ENCODE peak calls at places on chromosomes 16 and 17, in four cellular contexts. M is fibroblast of pulmonary artery, L is cardiac muscle cell, J is ascending aorta. E is an unnamed sample.
A peak's percentile ranks its signal among the peaks of the same experiment; 100 is the strongest.

GRCh38 chr17:75795820-75796607 is 11.4 kb downstream of the UNK start:
- DNase-seq in M (no peak), L (no peak), J (no peak), E (no peak)

GRCh38 chr16:49618955-49619354 is 237.0 kb downstream of the ZNF423 start:
- DNase-seq in M (no peak), L (no peak), J (no peak), E (no peak)

GRCh38 chr17:75596320-75597087 is 8.9 kb downstream of the MYO15B start:
- DNase-seq in M (no peak), L (no peak), J (no peak), E (no peak)

GRCh38 chr17:82941021-82942001 is 101.5 kb upstream of the ZNF750 start:
- DNase-seq in M (no peak), L (no peak), J (no peak), E (no peak)

GRCh38 chr17:27339836-27340550 is 46.1 kb downstream of the WSB1 start:
- DNase-seq in M (no peak), L (no peak), J (no peak), E (no peak)

GRCh38 chr17:74213897-74214386 is 571 bp downstream of the TTYH2 start:
- DNase-seq in M (no peak), L (no peak), J (no peak), E (no peak)

GRCh38 chr16:49527621-49528020 is 154.0 kb downstream of the C16orf78 start:
- DNase-seq in M (peak; percentile 4), L (peak; percentile 14), J (no peak), E (peak; percentile 31)

GRCh38 chr16:27790546-27791403 is 240.8 kb downstream of the KATNIP start:
- DNase-seq in M (no peak), L (no peak), J (no peak), E (no peak)

GRCh38 chr17:27793168-27793905 is 7.0 kb downstream of the NOS2 start:
- DNase-seq in M (no peak), L (peak; percentile 34), J (no peak), E (no peak)

GRCh38 chr16:87851601-87852000 is 17.7 kb downstream of the SLC7A5 start:
- DNase-seq in M (no peak), L (no peak), J (no peak), E (no peak)
- H3K4me3 ChIP-seq in M (no peak overlapping the region), L (no peak overlapping the region), J (no peak overlapping the region), E (no peak overlapping the region)

DNA sequence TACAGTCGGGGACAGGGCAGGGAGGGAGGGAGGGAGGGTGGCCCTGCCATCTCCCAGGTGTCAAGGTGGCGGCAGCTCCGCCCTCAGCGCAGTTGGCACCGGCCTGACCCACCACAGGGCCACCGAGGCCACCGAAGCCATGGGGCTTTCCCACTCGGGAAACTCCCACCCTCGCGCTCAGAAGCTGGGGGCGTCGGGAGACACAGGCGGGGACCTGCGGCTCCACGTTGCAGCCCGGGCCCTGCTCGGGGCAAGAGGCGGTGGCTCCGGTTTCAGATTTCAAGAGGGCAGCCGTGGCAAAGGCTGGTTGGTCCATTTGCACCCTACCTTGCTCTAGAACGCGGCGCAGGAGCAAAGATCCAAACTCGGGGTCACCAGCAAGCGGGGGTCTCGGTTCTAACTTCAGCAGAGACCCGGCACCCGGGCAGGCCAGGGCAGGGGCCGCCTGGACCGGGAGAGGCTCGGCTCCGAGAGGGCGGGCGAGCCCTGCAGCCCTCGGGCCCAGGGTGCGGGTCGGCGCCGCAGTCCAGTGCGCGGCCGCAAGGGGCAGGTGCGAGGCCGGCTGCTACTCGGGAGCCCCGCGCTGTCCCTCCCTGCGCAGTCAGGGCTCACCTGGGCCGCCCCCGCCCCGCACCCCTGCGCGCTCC is 412 bp downstream of the CYB561 start:
- DNase-seq in M (peak; percentile 38), L (peak; percentile 64), J (no peak), E (peak; percentile 43)
- TF ChIP-seq CTCF in M (no peak), L (peak; percentile 40), J (peak; percentile 43), E (peak; percentile 22)

GRCh38 chr16:31532120-31532519 is 4.4 kb downstream of the AHSP start:
- DNase-seq in M (no peak), L (no peak), J (no peak), E (no peak)

GRCh38 chr16:31529398-31530312 is 2.0 kb downstream of the AHSP start:
- DNase-seq in M (no peak), L (no peak), J (no peak), E (peak; percentile 4)

GRCh38 chr16:31528726-31529397 is 1.2 kb downstream of the AHSP start:
- DNase-seq in M (no peak), L (peak; percentile 73), J (no peak), E (peak; percentile 28)

GRCh38 chr16:31530405-31530804 is 2.7 kb downstream of the AHSP start:
- DNase-seq in M (no peak), L (no peak), J (no peak), E (no peak)

GRCh38 chr16:31531096-31531495 is 3.4 kb downstream of the AHSP start:
- DNase-seq in M (no peak), L (no peak), J (no peak), E (no peak)
- H3K4me3 ChIP-seq in M (no peak overlapping the region), L (no peak overlapping the region), J (no peak overlapping the region), E (no peak overlapping the region)

GRCh38 chr17:4159761-4160160 is 16.8 kb downstream of the CYB5D2 start:
- DNase-seq in M (no peak), L (no peak), J (no peak), E (no peak)

GRCh38 chr17:4161560-4162221 is 18.7 kb downstream of the CYB5D2 start:
- DNase-seq in M (peak; percentile 15), L (no peak), J (no peak), E (peak; percentile 32)

GRCh38 chr17:4160294-4160859 is 17.4 kb downstream of the CYB5D2 start:
- DNase-seq in M (no peak), L (no peak), J (no peak), E (no peak)

GRCh38 chr17:4162366-4162765 is 19.4 kb downstream of the CYB5D2 start:
- DNase-seq in M (no peak), L (no peak), J (no peak), E (no peak)

DNA sequence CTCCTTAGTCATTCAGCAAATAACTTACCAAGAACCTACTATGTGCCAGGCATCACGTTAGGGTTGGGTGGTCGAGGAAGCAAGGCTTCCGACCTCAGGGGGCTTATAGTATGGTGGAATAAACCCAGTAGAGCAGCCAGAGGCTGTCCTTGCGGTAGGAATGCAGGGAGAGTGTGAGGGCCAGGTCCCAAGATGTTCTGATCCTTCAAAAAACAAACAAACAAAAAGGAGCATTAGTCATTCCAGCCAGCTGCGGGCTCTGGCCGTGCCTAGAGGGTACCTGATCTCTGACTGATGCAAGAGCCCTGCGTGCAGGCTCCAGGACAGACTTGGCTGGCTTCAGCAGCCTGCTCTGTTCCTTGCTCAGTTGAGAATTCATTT is 18.2 kb downstream of the CYB5D2 start:
- DNase-seq in M (peak; percentile 88), L (peak; percentile 80), J (peak; percentile 32), E (peak; percentile 93)
- TF ChIP-seq CTCF in M (peak; percentile 38), L (peak; percentile 22), J (peak; percentile 46), E (peak; percentile 75)

GRCh38 chr17:42475853-42476252 is 17.2 kb downstream of the ATP6V0A1 start:
- DNase-seq in M (no peak), L (no peak), J (no peak), E (peak; percentile 18)
- H3K4me3 ChIP-seq in M (no peak overlapping the region), L (no peak overlapping the region), J (no peak overlapping the region), E (no peak overlapping the region)

DNA sequence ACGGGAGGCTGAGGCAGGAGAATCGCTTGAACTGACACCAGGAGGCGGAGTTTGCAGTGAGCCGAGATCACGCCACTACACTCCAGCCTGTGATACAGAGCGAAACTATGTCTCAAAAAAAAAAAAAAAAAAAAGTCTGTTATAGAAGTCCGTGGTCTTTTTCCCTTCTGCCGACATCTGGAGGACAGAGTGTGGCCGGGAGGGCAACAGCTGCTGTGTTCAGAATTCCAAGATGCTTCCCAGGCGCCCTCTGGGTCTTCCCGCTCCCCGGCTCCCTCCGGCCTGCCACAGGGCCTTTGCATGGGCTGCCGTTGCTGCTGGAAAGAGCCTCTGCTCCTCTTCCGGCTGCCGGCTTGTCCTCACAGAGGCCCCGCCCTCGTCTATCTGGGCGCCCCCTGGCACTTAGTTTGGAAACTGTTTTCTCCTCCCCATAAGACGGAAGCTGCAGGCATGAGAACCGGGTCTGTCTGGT is 2.4 kb upstream of the CACNA1H start:
- DNase-seq in M (no peak), L (no peak), J (no peak), E (peak; percentile 40)
- TF ChIP-seq CTCF in M (no peak), L (no peak), J (no peak), E (peak; percentile 13)

GRCh38 chr16:53065436-53066165 is 10.8 kb downstream of the CHD9 start:
- DNase-seq in M (peak; percentile 44), L (peak; percentile 67), J (no peak), E (no peak)
- H3K4me3 ChIP-seq in M (no peak overlapping the region), L (no peak overlapping the region), J (no peak overlapping the region), E (no peak overlapping the region)

GRCh38 chr16:5603836-5604235 is 506.2 kb upstream of the EEF2KMT start:
- DNase-seq in M (no peak), L (no peak), J (no peak), E (no peak)

GRCh38 chr16:5605404-5605803 is 507.8 kb upstream of the EEF2KMT start:
- DNase-seq in M (no peak), L (no peak), J (no peak), E (no peak)

GRCh38 chr16:5607169-5607568 is 509.6 kb upstream of the EEF2KMT start:
- DNase-seq in M (no peak), L (no peak), J (no peak), E (no peak)

GRCh38 chr16:5604770-5605169 is 507.2 kb upstream of the EEF2KMT start:
- DNase-seq in M (no peak), L (no peak), J (no peak), E (no peak)
- TF ChIP-seq CTCF in M (no peak), L (no peak), J (no peak), E (no peak)

DNA sequence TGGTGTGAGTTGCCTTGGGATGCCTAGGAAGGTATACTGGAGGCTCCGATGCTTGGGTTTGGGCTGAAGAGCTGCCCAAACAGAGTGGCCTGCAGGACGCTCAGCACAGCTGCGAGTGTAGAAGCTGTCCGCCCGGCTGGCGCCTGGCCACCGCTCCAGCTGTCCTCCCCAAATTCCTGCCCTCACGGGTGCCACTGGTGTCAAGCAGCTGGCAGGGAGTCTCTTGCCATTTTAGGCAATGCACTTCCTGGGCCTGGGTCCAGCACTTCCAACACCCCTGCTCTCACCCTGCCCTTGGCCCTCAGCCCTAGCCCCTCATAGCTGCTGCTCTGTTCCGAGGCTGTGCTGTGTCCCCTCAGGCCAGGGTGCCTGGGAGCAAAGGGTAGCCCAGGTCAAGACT is 5.2 kb upstream of the PKMYT1 start:
- DNase-seq in M (no peak), L (no peak), J (no peak), E (no peak)
- H3K4me3 ChIP-seq in M (no peak overlapping the region), L (no peak overlapping the region), J (no peak overlapping the region), E (no peak overlapping the region)